ENCODE peak calls at places on chromosomes 7 and 10, in seven cellular contexts. J is occipital lobe, M is Panc1, I is kidney tubule cell, Q is fibroblast of mammary gland, U is H54, T is activated B cell treated with CpG ODN at 0.5 μM for 24 hours. E is an unnamed sample.

GRCh38 chr7:74399006-74399405 is 54.7 kb upstream of the GTF2IRD1 start:
- DNase-seq in J (no peak), M (no peak), I (no peak), Q (no peak), U (no peak), T (no peak), E (no peak)

GRCh38 chr10:12535656-12536055 is 186.3 kb downstream of the CAMK1D start:
- DNase-seq in J (no peak), M (no peak), I (no peak), Q (no peak), U (no peak), T (no peak), E (no peak)

GRCh38 chr7:20754001-20754400 is 32.7 kb downstream of the SP8 start:
- DNase-seq in J (no peak), M (no peak), I (no peak), Q (no peak), U (no peak), T (no peak), E (no peak)

GRCh38 chr7:20834656-20835055 is 48.0 kb upstream of the SP8 start:
- DNase-seq in J (no peak), M (no peak), I (peak; percentile 9), Q (no peak), U (no peak), T (no peak), E (no peak)

GRCh38 chr10:72694476-72695369 is 2.8 kb downstream of the MCU start:
- DNase-seq in J (no peak), M (no peak), I (peak; percentile 51), Q (peak; percentile 64), U (no peak), T (no peak), E (peak; percentile 62)

GRCh38 chr10:49767752-49768151 is 5.6 kb upstream of the OGDHL start:
- DNase-seq in J (no peak), M (no peak), I (no peak), Q (no peak), U (no peak), T (no peak), E (no peak)

GRCh38 chr7:23211542-23211941 is 29.7 kb downstream of the NUP42 start:
- DNase-seq in J (no peak), M (no peak), I (peak; percentile 70), Q (no peak), U (no peak), T (no peak), E (peak; percentile 89)

GRCh38 chr7:1512781-1513656 is 8.8 kb upstream of the INTS1 start:
- DNase-seq in J (peak; percentile 64), M (no peak), I (peak; percentile 86), Q (peak; percentile 41), U (peak; percentile 98), T (peak; percentile 42), E (peak; percentile 63)

GRCh38 chr10:77355844-77356243 is 281.8 kb downstream of the KCNMA1 start:
- DNase-seq in J (no peak), M (peak; percentile 86), I (peak; percentile 82), Q (peak; percentile 97), U (peak; percentile 76), T (no peak), E (peak; percentile 28)

GRCh38 chr10:96820730-96821129 is 11.4 kb upstream of the LCOR start:
- DNase-seq in J (no peak), M (no peak), I (no peak), Q (no peak), U (no peak), T (no peak), E (no peak)

GRCh38 chr7:135661311-135662122 is 797 bp upstream of the STMP1 start:
- DNase-seq in J (no peak), M (no peak), I (no peak), Q (no peak), U (no peak), T (no peak), E (no peak)

GRCh38 chr7:94123136-94123535 is 119.0 kb upstream of the BET1 start:
- DNase-seq in J (no peak), M (no peak), I (no peak), Q (no peak), U (no peak), T (no peak), E (no peak)

GRCh38 chr7:1141651-1142050 is 18.3 kb downstream of the ZFAND2A start:
- DNase-seq in J (no peak), M (no peak), I (no peak), Q (peak; percentile 44), U (no peak), T (no peak), E (no peak)

GRCh38 chr7:110204527-110204926 is 886.4 kb upstream of the LRRN3 start:
- DNase-seq in J (no peak), M (no peak), I (peak; percentile 1), Q (no peak), U (no peak), T (no peak), E (no peak)

GRCh38 chr7:111409714-111410422 is 152.4 kb downstream of the IMMP2L start:
- DNase-seq in J (no peak), M (no peak), I (no peak), Q (no peak), U (no peak), T (no peak), E (peak; percentile 18)

GRCh38 chr10:123930340-123931001 is 38.9 kb upstream of the CPXM2 start:
- DNase-seq in J (no peak), M (no peak), I (peak; percentile 27), Q (peak; percentile 94), U (no peak), T (no peak), E (no peak)

GRCh38 chr7:148185050-148185449 is 405.5 kb upstream of the C7orf33 start:
- DNase-seq in J (no peak), M (no peak), I (peak; percentile 54), Q (peak; percentile 0), U (no peak), T (no peak), E (peak; percentile 1)

GRCh38 chr7:90825779-90826178 is 229.7 kb downstream of the CDK14 start:
- DNase-seq in J (no peak), M (no peak), I (no peak), Q (peak; percentile 95), U (no peak), T (no peak), E (no peak)

GRCh38 chr7:84070770-84071169 is 123.8 kb downstream of the SEMA3A start:
- DNase-seq in J (no peak), M (no peak), I (no peak), Q (no peak), U (no peak), T (no peak), E (no peak)

GRCh38 chr10:5428133-5428532 is 15.8 kb downstream of the NET1 start:
- DNase-seq in J (no peak), M (no peak), I (no peak), Q (no peak), U (no peak), T (no peak), E (no peak)

GRCh38 chr10:11958956-11959355 is 83.7 kb downstream of the UPF2 start:
- DNase-seq in J (no peak), M (no peak), I (peak; percentile 69), Q (no peak), U (no peak), T (no peak), E (peak; percentile 91)

GRCh38 chr10:33643042-33643441 is 308.6 kb upstream of the NRP1 start:
- DNase-seq in J (no peak), M (no peak), I (peak; percentile 76), Q (peak; percentile 79), U (peak; percentile 27), T (no peak), E (peak; percentile 81)

GRCh38 chr7:158015403-158016116 is 572.1 kb downstream of the PTPRN2 start:
- DNase-seq in J (no peak), M (no peak), I (peak; percentile 9), Q (no peak), U (no peak), T (no peak), E (no peak)

GRCh38 chr7:6274743-6275142 is 2.3 kb upstream of the CYTH3 start:
- DNase-seq in J (no peak), M (no peak), I (no peak), Q (no peak), U (no peak), T (no peak), E (no peak)

GRCh38 chr7:132735476-132735875 is 159.2 kb upstream of the PLXNA4 start:
- DNase-seq in J (no peak), M (no peak), I (peak; percentile 70), Q (no peak), U (no peak), T (no peak), E (peak; percentile 75)

GRCh38 chr7:73774923-73775322 is 4.9 kb upstream of the CLDN3 start:
- DNase-seq in J (no peak), M (no peak), I (peak; percentile 22), Q (peak; percentile 62), U (no peak), T (no peak), E (peak; percentile 31)

GRCh38 chr7:22295402-22296264 is 61.3 kb downstream of the RAPGEF5 start:
- DNase-seq in J (no peak), M (no peak), I (no peak), Q (peak; percentile 6), U (no peak), T (no peak), E (peak; percentile 27)

GRCh38 chr10:76881477-76882220 is 756.0 kb downstream of the KCNMA1 start:
- DNase-seq in J (no peak), M (no peak), I (peak; percentile 16), Q (peak; percentile 78), U (no peak), T (no peak), E (no peak)

GRCh38 chr10:91420868-91421267 is 10.7 kb downstream of the HECTD2 start:
- DNase-seq in J (no peak), M (no peak), I (peak; percentile 24), Q (peak; percentile 60), U (no peak), T (no peak), E (peak; percentile 57)

GRCh38 chr10:52807803-52808202 is 35.2 kb upstream of the MBL2 start:
- DNase-seq in J (no peak), M (no peak), I (no peak), Q (no peak), U (no peak), T (no peak), E (no peak)

GRCh38 chr7:80646088-80646961 is 7.9 kb downstream of the CD36 start:
- DNase-seq in J (no peak), M (no peak), I (no peak), Q (no peak), U (no peak), T (no peak), E (no peak)

E was measured in renal cortical epithelial cell.